ENCODE peak calls at places on chromosome 10, in seven cellular contexts. P, S, O, W, U, E and M are unnamed samples.
A peak's percentile ranks its signal among the peaks of the same experiment; 100 is the strongest.

GRCh38 chr10:34156781-34157425 is 658.2 kb downstream of the PARD3 start:
- DNase-seq in S (no peak), U (no peak), E (no peak), P (no peak), W (peak; percentile 30), O (no peak), M (no peak)

GRCh38 chr10:128660726-128661125 is 534.5 kb upstream of the MKI67 start:
- DNase-seq in W (no peak), S (no peak), E (no peak), O (no peak), P (no peak), U (no peak), M (no peak)

GRCh38 chr10:80700252-80700651 is 162.6 kb downstream of the SH2D4B start:
- DNase-seq in O (no peak), S (no peak), E (no peak), P (no peak), W (no peak), U (no peak), M (no peak)

GRCh38 chr10:90193240-90193985 is 492.0 kb downstream of the KIF20B start:
- DNase-seq in O (no peak), S (no peak), W (peak; percentile 56), P (no peak), E (no peak), U (no peak), M (no peak)

GRCh38 chr10:22992621-22993020 is 64.8 kb downstream of the ARMC3 start:
- DNase-seq in U (no peak), S (no peak), P (no peak), W (no peak), O (no peak), E (no peak), M (no peak)

GRCh38 chr10:60394444-60394843 is 4.8 kb upstream of the ANK3 start:
- DNase-seq in P (no peak), W (no peak), S (no peak), O (no peak), E (no peak), U (no peak), M (no peak)

GRCh38 chr10:109773818-109774440 is 149.4 kb downstream of the XPNPEP1 start:
- DNase-seq in S (no peak), O (no peak), W (peak; percentile 42), U (no peak), E (peak; percentile 31), P (peak; percentile 30), M (peak; percentile 32)

GRCh38 chr10:74746813-74747212 is 79.6 kb upstream of the KAT6B start:
- DNase-seq in W (no peak), P (no peak), O (no peak), U (no peak), S (no peak), E (no peak), M (no peak)

GRCh38 chr10:71933651-71934050 is 30.5 kb upstream of the CHST3 start:
- DNase-seq in U (no peak), W (no peak), O (peak; percentile 7), E (no peak), P (peak; percentile 64), S (no peak), M (no peak)

GRCh38 chr10:6811153-6811552 is 231.1 kb upstream of the PRKCQ start:
- DNase-seq in O (no peak), E (no peak), U (no peak), P (no peak), W (no peak), S (no peak), M (no peak)

GRCh38 chr10:103983367-103983911 is 16.5 kb downstream of the SLK start:
- DNase-seq in E (peak; percentile 67), U (no peak), O (no peak), S (no peak), P (peak; percentile 40), W (no peak), M (no peak)

GRCh38 chr10:37289833-37290464 is 164.6 kb downstream of the ANKRD30A start:
- DNase-seq in W (no peak), P (no peak), O (no peak), E (no peak), S (no peak), U (no peak), M (no peak)

GRCh38 chr10:118583611-118584010 is 11.8 kb downstream of the PRLHR start:
- DNase-seq in O (no peak), U (no peak), P (no peak), W (no peak), S (no peak), E (no peak), M (no peak)

GRCh38 chr10:36366843-36367242 is 724.7 kb upstream of the FZD8 start:
- DNase-seq in W (peak; percentile 5), E (no peak), P (no peak), U (no peak), O (no peak), S (no peak), M (no peak)

GRCh38 chr10:47241946-47242900 is 57.8 kb upstream of the GDF10 start:
- DNase-seq in O (no peak), W (peak; percentile 43), E (no peak), U (no peak), S (no peak), P (no peak), M (no peak)

GRCh38 chr10:84607044-84607443 is 278.7 kb downstream of the CCSER2 start:
- DNase-seq in E (no peak), P (no peak), U (no peak), W (no peak), O (no peak), S (no peak), M (no peak)

GRCh38 chr10:22252801-22253577 is 35.2 kb upstream of the EBLN1 start:
- DNase-seq in U (no peak), S (no peak), O (peak; percentile 44), P (peak; percentile 63), W (peak; percentile 22), E (no peak), M (no peak)

GRCh38 chr10:95288273-95288672 is 2.5 kb downstream of the PDLIM1 start:
- DNase-seq in S (no peak), E (no peak), W (no peak), O (no peak), P (no peak), U (no peak), M (no peak)

GRCh38 chr10:108597031-108597430 is 1326.3 kb downstream of the XPNPEP1 start:
- DNase-seq in O (no peak), P (no peak), W (peak; percentile 57), E (no peak), U (no peak), S (no peak), M (no peak)

GRCh38 chr10:50552771-50553535 is 70.8 kb downstream of the SGMS1 start:
- DNase-seq in W (no peak), O (no peak), U (no peak), E (peak; percentile 27), S (no peak), P (no peak), M (no peak)

GRCh38 chr10:130301026-130301892 is 165.1 kb downstream of the GLRX3 start:
- DNase-seq in P (no peak), U (no peak), W (peak; percentile 36), E (no peak), O (peak; percentile 36), S (no peak), M (no peak)